ENCODE peak calls at places on chromosomes 7 and 10, in five cellular contexts. H is A549; Z is heart left ventricle; R is CMK; C is stimulated activated CD8-positive, alpha-beta memory T cell treated with anti-CD3 and anti-CD28 coated beads, Interleukin-4, amount 100 ng/mL, for 4 hours. A is an unnamed sample.

GRCh38 chr10:90138844-90139243 is 437.5 kb downstream of the KIF20B start:
- DNase-seq in H (peak; percentile 14), Z (no peak), C (no peak), R (no peak), A (no peak)

GRCh38 chr10:91378061-91378460 is 32.1 kb upstream of the HECTD2 start:
- DNase-seq in R (no peak), Z (no peak), H (no peak), C (no peak), A (no peak)

GRCh38 chr7:124032369-124033092 is at the start of gene TMEM229A:
- DNase-seq in R (no peak), C (no peak), H (peak; percentile 25), Z (peak; percentile 65), A (no peak)

GRCh38 chr7:3039787-3040186 is 3.9 kb downstream of the CARD11 start:
- DNase-seq in Z (no peak), R (no peak), H (no peak), C (no peak), A (no peak)

GRCh38 chr7:26865094-26865388 is 651 bp upstream of the SKAP2 start:
- DNase-seq in C (no peak), H (no peak), Z (peak; percentile 78), R (no peak), A (peak; percentile 59)

GRCh38 chr7:38398725-38399321 is 125.4 kb upstream of the TARP start:
- DNase-seq in H (peak; percentile 53), C (peak; percentile 9), Z (peak; percentile 66), R (no peak), A (peak; percentile 42)

GRCh38 chr7:158311791-158312190 is 275.8 kb downstream of the PTPRN2 start:
- DNase-seq in H (no peak), R (no peak), Z (no peak), C (no peak), A (no peak)

GRCh38 chr7:33796538-33796937 is 108.8 kb upstream of the BMPER start:
- DNase-seq in Z (no peak), H (no peak), C (no peak), R (no peak), A (no peak)

GRCh38 chr10:6068422-6068821 is 6.3 kb upstream of the IL2RA start:
- DNase-seq in R (no peak), H (no peak), Z (no peak), C (no peak), A (no peak)

GRCh38 chr7:133623716-133624115 is 370.8 kb downstream of the EXOC4 start:
- DNase-seq in Z (no peak), C (no peak), R (no peak), H (no peak), A (no peak)

GRCh38 chr7:84536256-84536870 is 341.8 kb upstream of the SEMA3A start:
- DNase-seq in Z (no peak), R (no peak), H (peak; percentile 93), C (no peak), A (no peak)

GRCh38 chr10:88730864-88731263 is 24.8 kb downstream of the LIPK start:
- DNase-seq in R (no peak), Z (no peak), H (no peak), C (no peak), A (no peak)

GRCh38 chr10:61943699-61944444 is 42.4 kb downstream of the ARID5B start:
- DNase-seq in R (no peak), Z (no peak), H (no peak), C (no peak), A (no peak)

GRCh38 chr7:79647711-79648110 is 194.2 kb upstream of the MAGI2 start:
- DNase-seq in C (no peak), Z (peak; percentile 29), R (no peak), H (no peak), A (no peak)

GRCh38 chr10:67571503-67571902 is 124.5 kb downstream of the CTNNA3 start:
- DNase-seq in C (no peak), H (no peak), Z (no peak), R (no peak), A (no peak)

GRCh38 chr10:27742926-27743735 is 2.5 kb downstream of the MKX start:
- DNase-seq in C (no peak), Z (peak; percentile 65), R (no peak), H (peak; percentile 21), A (peak; percentile 24)

GRCh38 chr7:135335628-135336139 is 102.0 kb downstream of the STRA8 start:
- DNase-seq in H (peak; percentile 81), Z (no peak), R (no peak), C (no peak), A (peak; percentile 40)

GRCh38 chr7:112167144-112167543 is 39.1 kb downstream of the DOCK4 start:
- DNase-seq in H (no peak), C (no peak), R (no peak), Z (no peak), A (no peak)

GRCh38 chr10:22321156-22321711 is 335 bp downstream of the BMI1 start:
- DNase-seq in H (peak; percentile 82), C (no peak), R (peak; percentile 36), Z (peak; percentile 84), A (peak; percentile 68)